ENCODE peak calls at places on chromosomes 3 and 15, in eight cellular contexts. U is type B pancreatic cell, J is AML-193, A is cardiac fibroblast, Q is COLO829, E is T1000, X is ovary, B is K562. I is an unnamed sample.

GRCh38 chr3:16191591-16191990 is 17.1 kb downstream of the GALNT15 start:
- DNase-seq in U (no peak), J (no peak), A (no peak), Q (no peak), E (no peak), X (peak), B (no peak), I (no peak)

GRCh38 chr3:9676780-9677179 is 26.9 kb upstream of the CPNE9 start:
- DNase-seq in U (no peak), J (no peak), A (peak), Q (no peak), E (no peak), X (no peak), B (no peak), I (no peak)

GRCh38 chr3:14890470-14890869 is 56.9 kb upstream of the NR2C2 start:
- DNase-seq in U (no peak), J (no peak), A (no peak), Q (no peak), E (no peak), X (no peak), B (no peak), I (no peak)

GRCh38 chr15:29170496-29170895 is 99.1 kb downstream of the NSMCE3 start:
- DNase-seq in U (no peak), J (no peak), A (no peak), Q (peak), E (no peak), X (no peak), B (no peak), I (no peak)

GRCh38 chr15:43943511-43943910 is 116.7 kb downstream of the WDR76 start:
- DNase-seq in U (no peak), J (no peak), A (peak), Q (no peak), E (no peak), X (no peak), B (no peak), I (no peak)

GRCh38 chr15:50123861-50124556 is 5.0 kb upstream of the ATP8B4 start:
- DNase-seq in U (no peak), J (no peak), A (no peak), Q (no peak), E (no peak), X (no peak), B (no peak), I (no peak)

GRCh38 chr15:90482124-90483011 is 47.4 kb upstream of the CRTC3 start:
- DNase-seq in U (no peak), J (peak), A (peak), Q (peak), E (no peak), X (peak), B (peak), I (no peak)

GRCh38 chr3:68614087-68614486 is 318.3 kb downstream of the TAFA4 start:
- DNase-seq in U (no peak), J (no peak), A (no peak), Q (no peak), E (no peak), X (no peak), B (no peak), I (no peak)

GRCh38 chr15:27589260-27589659 is 509.9 kb downstream of the OCA2 start:
- DNase-seq in U (no peak), J (no peak), A (no peak), Q (no peak), E (no peak), X (no peak), B (no peak), I (no peak)

GRCh38 chr15:77032647-77033416 is 37.9 kb downstream of the PSTPIP1 start:
- DNase-seq in U (peak), J (no peak), A (no peak), Q (no peak), E (no peak), X (no peak), B (no peak), I (no peak)

GRCh38 chr3:16130066-16130465 is 44.4 kb upstream of the GALNT15 start:
- DNase-seq in U (no peak), J (no peak), A (peak), Q (no peak), E (no peak), X (no peak), B (no peak), I (no peak)

GRCh38 chr3:104941785-104942184 is 424.9 kb upstream of the ALCAM start:
- DNase-seq in U (no peak), J (no peak), A (no peak), Q (no peak), E (no peak), X (no peak), B (no peak), I (no peak)

GRCh38 chr3:2628117-2628516 is 482.1 kb downstream of the IL5RA start:
- DNase-seq in U (no peak), J (no peak), A (no peak), Q (no peak), E (no peak), X (no peak), B (no peak), I (no peak)

GRCh38 chr3:84567796-84568195 is 391.0 kb upstream of the CADM2 start:
- DNase-seq in U (no peak), J (no peak), A (no peak), Q (no peak), E (no peak), X (no peak), B (no peak), I (no peak)